ENCODE peak calls at places on chromosomes 4 and X, in eight cellular contexts. One of them, this sample, is unnamed.

GRCh38 chrX:4932790-4933189 is 1219.3 kb upstream of the PRKX start:
- DNase-seq in endothelial cell of umbilical vein: no peak
- DNase-seq in lower leg skin: no peak
- DNase-seq in uterus: no peak
- DNase-seq in tibial nerve: no peak
- DNase-seq in ovary: no peak
- DNase-seq in heart left ventricle: no peak
- DNase-seq in right lobe of liver: no peak
- DNase-seq in this sample: no peak

GRCh38 chrX:12679522-12679921 is 111.7 kb upstream of the PRPS2 start:
- DNase-seq in endothelial cell of umbilical vein: no peak
- DNase-seq in lower leg skin: no peak
- DNase-seq in uterus: no peak
- DNase-seq in tibial nerve: no peak
- DNase-seq in ovary: no peak
- DNase-seq in heart left ventricle: no peak
- DNase-seq in right lobe of liver: no peak
- DNase-seq in this sample: no peak

GRCh38 chrX:65718538-65718937 is 51.1 kb downstream of the MSN start:
- DNase-seq in endothelial cell of umbilical vein: no peak
- DNase-seq in lower leg skin: no peak
- DNase-seq in uterus: no peak
- DNase-seq in tibial nerve: no peak
- DNase-seq in ovary: no peak
- DNase-seq in heart left ventricle: no peak
- DNase-seq in right lobe of liver: no peak
- DNase-seq in this sample: peak; percentile 42

GRCh38 chrX:10296581-10296980 is 139.8 kb downstream of the CLCN4 start:
- DNase-seq in endothelial cell of umbilical vein: no peak
- DNase-seq in lower leg skin: no peak
- DNase-seq in uterus: no peak
- DNase-seq in tibial nerve: no peak
- DNase-seq in ovary: no peak
- DNase-seq in heart left ventricle: no peak
- DNase-seq in right lobe of liver: no peak
- DNase-seq in this sample: no peak

GRCh38 chrX:54182864-54183613 is at the start of gene FAM120C:
- DNase-seq in endothelial cell of umbilical vein: peak; percentile 76
- DNase-seq in lower leg skin: peak; percentile 89
- DNase-seq in uterus: peak; percentile 68
- DNase-seq in tibial nerve: peak; percentile 46
- DNase-seq in ovary: peak; percentile 71
- DNase-seq in heart left ventricle: peak; percentile 82
- DNase-seq in right lobe of liver: peak; percentile 71
- DNase-seq in this sample: peak; percentile 74

GRCh38 chr4:186104114-186104894 is at the start of gene FAM149A:
- DNase-seq in endothelial cell of umbilical vein: no peak
- DNase-seq in lower leg skin: no peak
- DNase-seq in uterus: peak; percentile 53
- DNase-seq in tibial nerve: no peak
- DNase-seq in ovary: peak; percentile 51
- DNase-seq in heart left ventricle: no peak
- DNase-seq in right lobe of liver: peak; percentile 77
- DNase-seq in this sample: peak; percentile 68

GRCh38 chrX:119885554-119886428 is 9.9 kb upstream of the AKAP14 start:
- DNase-seq in endothelial cell of umbilical vein: no peak
- DNase-seq in lower leg skin: no peak
- DNase-seq in uterus: no peak
- DNase-seq in tibial nerve: no peak
- DNase-seq in ovary: no peak
- DNase-seq in heart left ventricle: no peak
- DNase-seq in right lobe of liver: no peak
- DNase-seq in this sample: no peak

GRCh38 chrX:46653482-46653881 is 79.9 kb downstream of the CHST7 start:
- DNase-seq in endothelial cell of umbilical vein: peak; percentile 40
- DNase-seq in lower leg skin: no peak
- DNase-seq in uterus: no peak
- DNase-seq in tibial nerve: no peak
- DNase-seq in ovary: no peak
- DNase-seq in heart left ventricle: no peak
- DNase-seq in right lobe of liver: peak; percentile 24
- DNase-seq in this sample: no peak

GRCh38 chr4:148284526-148285193 is 157.6 kb downstream of the NR3C2 start:
- DNase-seq in endothelial cell of umbilical vein: peak; percentile 44
- DNase-seq in lower leg skin: no peak
- DNase-seq in uterus: no peak
- DNase-seq in tibial nerve: no peak
- DNase-seq in ovary: no peak
- DNase-seq in heart left ventricle: no peak
- DNase-seq in right lobe of liver: no peak
- DNase-seq in this sample: no peak

GRCh38 chrX:40105791-40106676 is 8.3 kb upstream of the BCOR start:
- DNase-seq in endothelial cell of umbilical vein: peak; percentile 27
- DNase-seq in lower leg skin: peak; percentile 93
- DNase-seq in uterus: peak; percentile 72
- DNase-seq in tibial nerve: peak; percentile 52
- DNase-seq in ovary: peak; percentile 71
- DNase-seq in heart left ventricle: peak; percentile 87
- DNase-seq in right lobe of liver: peak; percentile 81
- DNase-seq in this sample: peak; percentile 73
- TF ChIP-seq POLR2A in endothelial cell of umbilical vein: no peak
- TF ChIP-seq POLR2A in lower leg skin: no peak
- TF ChIP-seq POLR2A in uterus: no peak
- TF ChIP-seq POLR2A in tibial nerve: no peak
- TF ChIP-seq POLR2A in ovary: no peak
- TF ChIP-seq POLR2A in heart left ventricle: peak; percentile 21
- TF ChIP-seq POLR2A in right lobe of liver: no peak
- TF ChIP-seq POLR2A in this sample: peak; percentile 71

GRCh38 chr4:139454646-139455045 is 725 bp downstream of the RAB33B start:
- DNase-seq in endothelial cell of umbilical vein: no peak
- DNase-seq in lower leg skin: no peak
- DNase-seq in uterus: no peak
- DNase-seq in tibial nerve: no peak
- DNase-seq in ovary: no peak
- DNase-seq in heart left ventricle: no peak
- DNase-seq in right lobe of liver: no peak
- DNase-seq in this sample: no peak

GRCh38 chr4:139453371-139454110 is 380 bp upstream of the RAB33B start:
- DNase-seq in endothelial cell of umbilical vein: peak; percentile 98
- DNase-seq in lower leg skin: peak; percentile 100
- DNase-seq in uterus: peak; percentile 99
- DNase-seq in tibial nerve: peak; percentile 96
- DNase-seq in ovary: peak; percentile 98
- DNase-seq in heart left ventricle: peak; percentile 98
- DNase-seq in right lobe of liver: peak; percentile 98
- DNase-seq in this sample: peak; percentile 99

GRCh38 chr4:139455187-139455586 is 1.3 kb downstream of the RAB33B start:
- DNase-seq in endothelial cell of umbilical vein: peak; percentile 25
- DNase-seq in lower leg skin: no peak
- DNase-seq in uterus: no peak
- DNase-seq in tibial nerve: no peak
- DNase-seq in ovary: no peak
- DNase-seq in heart left ventricle: no peak
- DNase-seq in right lobe of liver: no peak
- DNase-seq in this sample: no peak

GRCh38 chr4:139453041-139453370 is 915 bp upstream of the RAB33B start:
- DNase-seq in endothelial cell of umbilical vein: no peak
- DNase-seq in lower leg skin: no peak
- DNase-seq in uterus: no peak
- DNase-seq in tibial nerve: peak; percentile 49
- DNase-seq in ovary: no peak
- DNase-seq in heart left ventricle: no peak
- DNase-seq in right lobe of liver: no peak
- DNase-seq in this sample: no peak

DNA sequence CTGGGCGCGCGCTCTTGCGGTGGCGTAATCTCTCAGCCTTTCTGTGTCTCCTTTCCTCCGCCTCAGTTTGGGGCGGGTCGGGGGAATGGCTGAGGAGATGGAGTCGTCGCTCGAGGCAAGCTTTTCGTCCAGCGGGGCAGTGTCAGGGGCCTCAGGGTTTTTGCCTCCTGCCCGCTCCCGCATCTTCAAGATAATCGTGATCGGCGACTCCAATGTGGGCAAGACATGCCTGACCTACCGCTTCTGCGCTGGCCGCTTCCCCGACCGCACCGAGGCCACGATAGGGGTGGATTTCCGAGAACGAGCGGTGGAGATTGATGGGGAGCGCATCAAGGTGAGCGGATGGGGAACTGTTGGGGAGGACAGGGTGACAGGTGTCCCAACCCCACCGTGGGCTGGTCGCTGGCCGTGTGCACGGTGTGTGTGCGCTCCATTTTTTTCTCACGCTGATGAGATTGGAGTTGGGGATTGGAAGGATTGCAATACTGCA is at the start of gene RAB33B:
- DNase-seq in endothelial cell of umbilical vein: no peak
- DNase-seq in lower leg skin: no peak
- DNase-seq in uterus: no peak
- DNase-seq in tibial nerve: peak; percentile 89
- DNase-seq in ovary: no peak
- DNase-seq in heart left ventricle: no peak
- DNase-seq in right lobe of liver: no peak
- DNase-seq in this sample: no peak
- TF ChIP-seq POLR2A in endothelial cell of umbilical vein: no peak
- TF ChIP-seq POLR2A in lower leg skin: peak; percentile 83
- TF ChIP-seq POLR2A in uterus: peak; percentile 79
- TF ChIP-seq POLR2A in tibial nerve: peak; percentile 90
- TF ChIP-seq POLR2A in ovary: peak; percentile 93
- TF ChIP-seq POLR2A in heart left ventricle: peak; percentile 84
- TF ChIP-seq POLR2A in right lobe of liver: peak; percentile 90
- TF ChIP-seq POLR2A in this sample: peak; percentile 81

GRCh38 chr4:8427761-8428287 is 12.7 kb downstream of the ACOX3 start:
- DNase-seq in endothelial cell of umbilical vein: peak; percentile 73
- DNase-seq in lower leg skin: peak; percentile 88
- DNase-seq in uterus: no peak
- DNase-seq in tibial nerve: peak; percentile 23
- DNase-seq in ovary: no peak
- DNase-seq in heart left ventricle: no peak
- DNase-seq in right lobe of liver: peak; percentile 34
- DNase-seq in this sample: peak; percentile 54

GRCh38 chr4:8431553-8431952 is 9.0 kb downstream of the ACOX3 start:
- DNase-seq in endothelial cell of umbilical vein: no peak
- DNase-seq in lower leg skin: no peak
- DNase-seq in uterus: no peak
- DNase-seq in tibial nerve: no peak
- DNase-seq in ovary: no peak
- DNase-seq in heart left ventricle: no peak
- DNase-seq in right lobe of liver: no peak
- DNase-seq in this sample: no peak

GRCh38 chr4:8433181-8433580 is 7.3 kb downstream of the ACOX3 start:
- DNase-seq in endothelial cell of umbilical vein: no peak
- DNase-seq in lower leg skin: no peak
- DNase-seq in uterus: no peak
- DNase-seq in tibial nerve: no peak
- DNase-seq in ovary: no peak
- DNase-seq in heart left ventricle: no peak
- DNase-seq in right lobe of liver: no peak
- DNase-seq in this sample: no peak

GRCh38 chr4:8427262-8427661 is 13.3 kb downstream of the ACOX3 start:
- DNase-seq in endothelial cell of umbilical vein: no peak
- DNase-seq in lower leg skin: no peak
- DNase-seq in uterus: no peak
- DNase-seq in tibial nerve: no peak
- DNase-seq in ovary: no peak
- DNase-seq in heart left ventricle: no peak
- DNase-seq in right lobe of liver: no peak
- DNase-seq in this sample: no peak

DNA sequence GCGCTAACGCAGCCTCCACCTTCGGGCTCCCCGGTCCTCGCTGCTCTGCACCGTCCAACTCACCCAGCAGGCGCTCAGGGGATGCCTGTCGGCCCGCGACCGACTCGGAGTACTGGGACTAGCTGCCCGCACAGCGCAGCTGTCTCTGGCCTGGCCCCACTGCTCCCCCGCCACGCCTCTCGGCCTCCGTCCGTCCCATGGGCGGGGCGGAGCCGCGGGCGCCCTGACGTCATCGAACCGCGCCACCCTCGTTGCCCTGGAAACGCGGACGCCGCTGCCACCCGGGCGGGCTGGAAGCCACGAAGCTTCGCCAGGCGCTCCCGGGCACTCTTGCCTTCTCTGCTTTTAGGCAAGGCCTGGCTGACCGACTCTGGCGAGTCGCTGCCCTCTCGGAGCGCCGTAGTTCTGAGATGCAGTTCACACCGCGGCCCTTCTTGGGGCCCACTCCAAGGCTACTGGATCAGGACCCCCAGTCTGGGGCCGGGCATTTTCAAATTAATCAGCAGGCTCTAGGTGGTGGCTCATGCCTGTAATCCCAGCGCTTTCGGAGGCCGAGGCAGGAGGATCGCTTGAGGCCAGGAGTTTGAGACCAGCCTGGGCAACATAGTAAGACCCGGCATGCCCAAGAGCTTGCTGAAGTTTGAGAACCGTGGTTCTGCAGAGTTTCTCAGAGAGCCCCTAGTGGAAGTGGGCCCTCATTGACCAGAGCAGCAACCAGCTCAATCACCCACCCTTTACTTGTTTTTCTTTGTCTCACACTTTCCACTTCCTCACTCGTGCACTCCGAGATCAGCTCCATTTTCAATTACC is 12.0 kb downstream of the ACOX3 start:
- DNase-seq in endothelial cell of umbilical vein: peak; percentile 85
- DNase-seq in lower leg skin: peak; percentile 97
- DNase-seq in uterus: peak; percentile 78
- DNase-seq in tibial nerve: peak; percentile 87
- DNase-seq in ovary: peak; percentile 82
- DNase-seq in heart left ventricle: peak; percentile 96
- DNase-seq in right lobe of liver: peak; percentile 90
- DNase-seq in this sample: peak; percentile 89
- TF ChIP-seq POLR2A in endothelial cell of umbilical vein: peak; percentile 76
- TF ChIP-seq POLR2A in lower leg skin: no peak
- TF ChIP-seq POLR2A in uterus: no peak
- TF ChIP-seq POLR2A in tibial nerve: no peak
- TF ChIP-seq POLR2A in ovary: peak; percentile 22
- TF ChIP-seq POLR2A in heart left ventricle: peak; percentile 87
- TF ChIP-seq POLR2A in right lobe of liver: peak; percentile 87
- TF ChIP-seq POLR2A in this sample: peak; percentile 84

DNA sequence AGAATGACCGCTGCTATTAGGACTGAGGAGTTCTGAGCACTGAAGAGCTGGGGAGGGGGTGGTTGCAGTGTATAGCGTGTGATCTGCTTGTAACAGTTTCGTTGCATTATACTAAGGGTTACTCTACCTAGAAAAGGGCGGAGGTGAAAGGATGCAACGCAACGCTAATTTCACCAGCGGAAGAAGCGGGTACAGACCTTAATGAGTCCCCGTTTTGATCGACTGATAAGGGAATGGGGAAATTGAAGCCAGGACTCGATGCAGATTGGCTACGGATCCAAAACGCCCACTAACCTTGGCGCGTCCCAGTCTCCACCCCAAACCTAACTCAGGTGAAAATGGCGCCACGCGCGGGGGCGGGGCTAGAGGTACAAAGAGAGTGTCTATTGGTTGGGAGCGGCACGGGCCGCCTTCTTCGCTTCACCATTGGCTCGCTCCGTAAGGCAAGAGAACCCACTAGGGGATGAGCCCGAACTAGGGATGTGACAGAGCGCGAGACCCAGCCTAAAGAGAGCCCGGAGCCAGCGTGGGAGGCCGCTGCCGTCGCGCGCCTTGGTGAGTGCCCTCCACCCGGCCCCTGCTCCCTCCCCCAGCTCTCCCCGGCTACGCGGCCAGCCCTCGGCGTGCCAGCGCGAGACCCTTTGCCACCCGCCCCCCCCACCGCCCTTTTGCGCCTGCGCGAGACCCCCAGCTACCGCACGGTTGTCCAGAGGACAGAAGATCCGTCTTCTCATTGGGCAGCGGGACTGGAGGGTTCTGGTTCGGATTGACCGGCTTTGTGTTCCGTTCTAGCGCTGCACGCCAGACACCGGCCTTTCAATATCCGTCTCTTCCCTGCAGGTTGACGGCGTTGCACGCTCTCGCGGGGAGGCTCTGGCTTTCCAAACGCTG is at the start of gene EBP:
- DNase-seq in endothelial cell of umbilical vein: peak; percentile 83
- DNase-seq in lower leg skin: peak; percentile 97
- DNase-seq in uterus: peak; percentile 85
- DNase-seq in tibial nerve: peak; percentile 84
- DNase-seq in ovary: peak; percentile 84
- DNase-seq in heart left ventricle: peak; percentile 91
- DNase-seq in right lobe of liver: peak; percentile 91
- DNase-seq in this sample: peak; percentile 94
- TF ChIP-seq POLR2A in endothelial cell of umbilical vein: peak; percentile 71
- TF ChIP-seq POLR2A in lower leg skin: no peak
- TF ChIP-seq POLR2A in uterus: peak; percentile 31
- TF ChIP-seq POLR2A in tibial nerve: no peak
- TF ChIP-seq POLR2A in ovary: peak; percentile 27
- TF ChIP-seq POLR2A in heart left ventricle: peak; percentile 49
- TF ChIP-seq POLR2A in right lobe of liver: peak; percentile 86
- TF ChIP-seq POLR2A in this sample: no peak